ENCODE peak calls at places on chromosomes 5 and 9, in four cellular contexts. T is right lobe of liver, I is gastrocnemius medialis, L is lower leg skin. F is an unnamed sample.
A peak's percentile ranks its signal among the peaks of the same experiment; 100 is the strongest.

GRCh38 chr5:105836263-105836662 is 1834.5 kb downstream of the EFNA5 start:
- DNase-seq in T (no peak), L (no peak), I (no peak), F (no peak)

GRCh38 chr5:79511945-79512493 is 1.9 kb downstream of the HOMER1 start:
- DNase-seq in I (no peak), L (no peak), T (no peak), F (no peak)

GRCh38 chr9:131677445-131678180 is 62.3 kb downstream of the RAPGEF1 start:
- DNase-seq in L (no peak), T (no peak), I (no peak), F (peak; percentile 56)

GRCh38 chr5:138177936-138178515 is 404 bp downstream of the BRD8 start:
- DNase-seq in I (no peak), L (no peak), T (peak; percentile 49), F (no peak)

GRCh38 chr5:128574041-128574440 is 36.0 kb upstream of the FBN2 start:
- DNase-seq in L (no peak), I (no peak), T (no peak), F (no peak)

GRCh38 chr9:107367727-107368502 is 84.8 kb downstream of the RAD23B start:
- DNase-seq in L (no peak), I (no peak), T (no peak), F (no peak)

GRCh38 chr5:41637424-41637823 is 127.0 kb upstream of the PLCXD3 start:
- DNase-seq in T (peak; percentile 18), I (no peak), L (no peak), F (no peak)

GRCh38 chr5:164504141-164504772 is 998.8 kb downstream of the MAT2B start:
- DNase-seq in T (no peak), L (no peak), I (no peak), F (peak; percentile 57)

GRCh38 chr9:99180199-99180598 is 41.5 kb downstream of the ALG2 start:
- DNase-seq in T (no peak), L (no peak), I (no peak), F (no peak)

GRCh38 chr5:109195667-109196066 is 214.1 kb downstream of the PJA2 start:
- DNase-seq in I (no peak), T (no peak), L (no peak), F (no peak)
- H3K4me3 ChIP-seq in I (no peak overlapping the region), T (no peak overlapping the region), L (no peak overlapping the region), F (no peak overlapping the region)

DNA sequence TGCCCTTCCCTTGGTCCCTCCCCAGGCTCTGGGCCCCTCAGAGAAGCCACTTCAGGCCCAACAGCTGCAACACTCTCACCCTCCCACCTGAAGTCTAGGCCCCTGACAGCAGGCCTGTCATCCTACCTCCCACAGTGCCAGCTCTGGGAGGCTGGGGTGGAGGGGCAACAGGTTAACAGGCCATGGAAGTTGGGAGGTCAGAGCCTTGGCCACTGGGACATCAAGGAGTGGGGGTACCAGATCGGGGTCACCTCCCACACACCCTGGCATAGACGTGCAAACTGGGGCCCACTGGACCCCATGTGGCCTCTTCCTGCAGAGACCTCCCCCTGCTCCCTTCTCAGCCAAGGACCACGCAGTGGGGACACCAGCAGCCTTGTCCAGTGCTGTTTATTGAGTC is 2.8 kb downstream of the SSNA1 start:
- DNase-seq in T (no peak), L (no peak), I (no peak), F (no peak)
- TF ChIP-seq POLR2A in T (no peak), L (no peak), I (no peak), F (no peak)

GRCh38 chr5:168721354-168721753 is 142.2 kb upstream of the PANK3 start:
- DNase-seq in T (no peak), L (peak; percentile 46), I (no peak), F (no peak)

GRCh38 chr5:168723037-168723436 is 143.9 kb upstream of the PANK3 start:
- DNase-seq in I (no peak), L (peak; percentile 54), T (no peak), F (no peak)

GRCh38 chr5:168726342-168726741 is 147.2 kb upstream of the PANK3 start:
- DNase-seq in T (no peak), L (peak; percentile 5), I (no peak), F (no peak)

GRCh38 chr5:168724227-168724626 is 145.1 kb upstream of the PANK3 start:
- DNase-seq in I (no peak), L (peak; percentile 14), T (no peak), F (no peak)

DNA sequence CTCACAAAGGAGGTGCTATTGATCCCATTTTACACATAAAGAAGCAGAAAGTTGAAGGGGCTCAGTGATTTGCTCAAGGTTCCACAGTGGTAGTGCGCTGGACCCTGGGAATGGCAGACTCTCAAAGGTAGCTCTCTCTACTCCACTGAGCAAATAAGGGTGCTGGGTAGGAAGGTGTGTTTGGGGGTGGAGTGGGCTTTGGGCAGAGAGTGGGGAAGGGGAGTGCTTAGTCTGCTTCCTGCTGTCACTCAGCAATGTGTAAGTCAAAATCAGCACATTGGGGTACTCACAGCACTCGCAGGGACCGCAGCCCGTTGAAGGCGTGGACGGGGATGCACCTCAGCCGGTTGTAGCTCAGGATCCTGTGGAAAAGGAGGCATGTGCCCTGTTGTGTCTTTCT is 142.8 kb upstream of the PANK3 start:
- DNase-seq in L (peak; percentile 43), I (no peak), T (no peak), F (no peak)
- H3K4me3 ChIP-seq in L (no peak overlapping the region), I (no peak overlapping the region), T (no peak overlapping the region), F (no peak overlapping the region)

GRCh38 chr5:150411245-150411979 is 1.3 kb downstream of the CD74 start:
- DNase-seq in I (no peak), T (no peak), L (no peak), F (peak; percentile 31)
- TF ChIP-seq POLR2A in I (no peak), T (no peak), L (no peak), F (no peak)

DNA sequence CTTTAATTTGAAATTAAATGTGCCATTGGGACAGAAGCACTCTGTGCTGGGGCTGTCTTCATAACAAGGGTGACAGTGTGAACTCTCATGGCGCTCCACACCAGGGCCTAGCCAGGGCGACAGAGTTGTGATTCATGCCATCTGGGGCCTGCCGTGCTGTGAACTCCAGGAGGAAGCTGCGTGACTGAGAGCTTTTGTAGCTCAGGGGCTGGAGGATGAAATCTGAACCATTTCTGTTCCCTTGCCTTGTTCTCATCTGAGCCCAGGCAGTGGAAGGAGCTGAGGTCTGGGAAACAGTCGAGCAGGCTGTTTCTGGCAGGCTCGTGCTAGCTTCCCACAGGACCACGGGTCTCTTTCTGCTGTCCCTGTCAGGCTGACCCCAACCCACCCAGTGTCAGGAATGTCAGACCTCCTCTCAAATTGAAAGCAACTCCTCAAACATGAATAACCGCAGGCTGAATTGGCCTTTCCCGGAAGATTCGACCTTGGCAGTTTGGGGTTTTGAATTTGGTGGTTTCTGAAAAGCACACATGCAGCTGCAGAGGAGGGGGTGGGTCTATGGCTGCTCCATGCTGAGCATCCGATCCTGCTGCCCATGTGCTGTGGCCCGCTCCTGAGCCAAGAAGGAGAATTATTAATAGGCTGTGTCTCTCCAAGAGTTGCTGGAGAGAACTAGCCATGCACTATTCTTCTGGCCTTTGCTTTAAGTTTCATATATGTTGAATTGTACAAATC is 69.2 kb upstream of the RPS23 start:
- DNase-seq in T (no peak), L (peak; percentile 85), I (peak; percentile 48), F (peak; percentile 7)
- H3K4me3 ChIP-seq in T (no peak overlapping the region), L (no peak overlapping the region), I (no peak overlapping the region), F (no peak overlapping the region)